ENCODE peak calls at places on chromosomes 12 and 14, in eight cellular contexts. One of them, this sample, is unnamed.

GRCh38 chr12:22653790-22654189 is 28.8 kb downstream of the ETNK1 start:
- DNase-seq in PC-3: peak
- DNase-seq in esophagus squamous epithelium: no peak
- DNase-seq in pancreas: no peak
- DNase-seq in neuronal stem cell: no peak
- DNase-seq in IMR-90: no peak
- DNase-seq in heart right ventricle: no peak
- DNase-seq in substantia nigra: no peak
- DNase-seq in this sample: no peak

GRCh38 chr14:32724864-32725550 is 213.7 kb upstream of the NPAS3 start:
- DNase-seq in neuronal stem cell: no peak
- DNase-seq in IMR-90: peak
- DNase-seq in esophagus squamous epithelium: no peak
- DNase-seq in pancreas: no peak
- DNase-seq in PC-3: peak
- DNase-seq in substantia nigra: no peak
- DNase-seq in heart right ventricle: no peak
- DNase-seq in this sample: no peak

GRCh38 chr14:50031534-50032313 is 84.6 kb downstream of the VCPKMT start:
- DNase-seq in substantia nigra: no peak
- DNase-seq in pancreas: no peak
- DNase-seq in neuronal stem cell: no peak
- DNase-seq in esophagus squamous epithelium: no peak
- DNase-seq in IMR-90: peak
- DNase-seq in PC-3: no peak
- DNase-seq in heart right ventricle: no peak
- DNase-seq in this sample: no peak

GRCh38 chr12:117832459-117833457 is 136.0 kb downstream of the KSR2 start:
- DNase-seq in substantia nigra: no peak
- DNase-seq in neuronal stem cell: no peak
- DNase-seq in pancreas: no peak
- DNase-seq in IMR-90: peak
- DNase-seq in heart right ventricle: no peak
- DNase-seq in PC-3: peak
- DNase-seq in esophagus squamous epithelium: no peak
- DNase-seq in this sample: no peak

GRCh38 chr12:128914908-128915563 is 61.8 kb downstream of the GLT1D1 start:
- DNase-seq in IMR-90: no peak
- DNase-seq in heart right ventricle: no peak
- DNase-seq in pancreas: no peak
- DNase-seq in esophagus squamous epithelium: no peak
- DNase-seq in PC-3: no peak
- DNase-seq in substantia nigra: no peak
- DNase-seq in neuronal stem cell: no peak
- DNase-seq in this sample: no peak

GRCh38 chr12:12722351-12723146 is 5.4 kb downstream of the CDKN1B start:
- DNase-seq in IMR-90: peak
- DNase-seq in PC-3: peak
- DNase-seq in esophagus squamous epithelium: no peak
- DNase-seq in pancreas: no peak
- DNase-seq in heart right ventricle: no peak
- DNase-seq in neuronal stem cell: no peak
- DNase-seq in substantia nigra: no peak
- DNase-seq in this sample: no peak

GRCh38 chr12:39490500-39491276 is 47.8 kb upstream of the KIF21A start:
- DNase-seq in heart right ventricle: no peak
- DNase-seq in pancreas: no peak
- DNase-seq in PC-3: peak
- DNase-seq in substantia nigra: no peak
- DNase-seq in esophagus squamous epithelium: no peak
- DNase-seq in neuronal stem cell: no peak
- DNase-seq in IMR-90: no peak
- DNase-seq in this sample: peak

GRCh38 chr14:51576899-51577298 is 74.8 kb upstream of the FRMD6 start:
- DNase-seq in neuronal stem cell: no peak
- DNase-seq in esophagus squamous epithelium: no peak
- DNase-seq in pancreas: no peak
- DNase-seq in heart right ventricle: no peak
- DNase-seq in PC-3: no peak
- DNase-seq in IMR-90: peak
- DNase-seq in substantia nigra: no peak
- DNase-seq in this sample: peak

GRCh38 chr12:2550470-2551090 is 244.2 kb upstream of the FKBP4 start:
- DNase-seq in neuronal stem cell: no peak
- DNase-seq in PC-3: peak
- DNase-seq in heart right ventricle: no peak
- DNase-seq in pancreas: no peak
- DNase-seq in esophagus squamous epithelium: no peak
- DNase-seq in substantia nigra: no peak
- DNase-seq in IMR-90: no peak
- DNase-seq in this sample: peak

GRCh38 chr12:103114296-103115055 is 157.0 kb downstream of the ASCL1 start:
- DNase-seq in PC-3: no peak
- DNase-seq in pancreas: no peak
- DNase-seq in IMR-90: no peak
- DNase-seq in neuronal stem cell: no peak
- DNase-seq in heart right ventricle: no peak
- DNase-seq in substantia nigra: no peak
- DNase-seq in esophagus squamous epithelium: no peak
- DNase-seq in this sample: peak

GRCh38 chr14:95434161-95434560 is 82.3 kb downstream of the SYNE3 start:
- DNase-seq in neuronal stem cell: no peak
- DNase-seq in esophagus squamous epithelium: no peak
- DNase-seq in heart right ventricle: no peak
- DNase-seq in IMR-90: no peak
- DNase-seq in substantia nigra: no peak
- DNase-seq in PC-3: no peak
- DNase-seq in pancreas: peak
- DNase-seq in this sample: no peak

GRCh38 chr12:91109148-91109564 is 2.1 kb downstream of the LUM start:
- DNase-seq in heart right ventricle: peak
- DNase-seq in pancreas: peak
- DNase-seq in substantia nigra: no peak
- DNase-seq in esophagus squamous epithelium: no peak
- DNase-seq in IMR-90: peak
- DNase-seq in neuronal stem cell: peak
- DNase-seq in PC-3: peak
- DNase-seq in this sample: no peak

GRCh38 chr12:122238861-122239260 is 13.0 kb upstream of the DIABLO start:
- DNase-seq in substantia nigra: no peak
- DNase-seq in IMR-90: no peak
- DNase-seq in esophagus squamous epithelium: no peak
- DNase-seq in pancreas: no peak
- DNase-seq in heart right ventricle: no peak
- DNase-seq in PC-3: no peak
- DNase-seq in neuronal stem cell: no peak
- DNase-seq in this sample: peak

GRCh38 chr12:131528144-131528543 is 182.7 kb upstream of the SFSWAP start:
- DNase-seq in PC-3: no peak
- DNase-seq in IMR-90: no peak
- DNase-seq in esophagus squamous epithelium: no peak
- DNase-seq in heart right ventricle: no peak
- DNase-seq in neuronal stem cell: no peak
- DNase-seq in substantia nigra: no peak
- DNase-seq in pancreas: no peak
- DNase-seq in this sample: no peak

GRCh38 chr12:48998497-48999353 is 450 bp downstream of the DDN start:
- DNase-seq in heart right ventricle: peak
- DNase-seq in esophagus squamous epithelium: no peak
- DNase-seq in IMR-90: peak
- DNase-seq in pancreas: peak
- DNase-seq in PC-3: peak
- DNase-seq in substantia nigra: no peak
- DNase-seq in neuronal stem cell: no peak
- DNase-seq in this sample: no peak

GRCh38 chr14:61104358-61104757 is 123.3 kb downstream of the SLC38A6 start:
- DNase-seq in IMR-90: no peak
- DNase-seq in heart right ventricle: no peak
- DNase-seq in substantia nigra: no peak
- DNase-seq in PC-3: no peak
- DNase-seq in pancreas: no peak
- DNase-seq in neuronal stem cell: no peak
- DNase-seq in esophagus squamous epithelium: no peak
- DNase-seq in this sample: no peak

DNA sequence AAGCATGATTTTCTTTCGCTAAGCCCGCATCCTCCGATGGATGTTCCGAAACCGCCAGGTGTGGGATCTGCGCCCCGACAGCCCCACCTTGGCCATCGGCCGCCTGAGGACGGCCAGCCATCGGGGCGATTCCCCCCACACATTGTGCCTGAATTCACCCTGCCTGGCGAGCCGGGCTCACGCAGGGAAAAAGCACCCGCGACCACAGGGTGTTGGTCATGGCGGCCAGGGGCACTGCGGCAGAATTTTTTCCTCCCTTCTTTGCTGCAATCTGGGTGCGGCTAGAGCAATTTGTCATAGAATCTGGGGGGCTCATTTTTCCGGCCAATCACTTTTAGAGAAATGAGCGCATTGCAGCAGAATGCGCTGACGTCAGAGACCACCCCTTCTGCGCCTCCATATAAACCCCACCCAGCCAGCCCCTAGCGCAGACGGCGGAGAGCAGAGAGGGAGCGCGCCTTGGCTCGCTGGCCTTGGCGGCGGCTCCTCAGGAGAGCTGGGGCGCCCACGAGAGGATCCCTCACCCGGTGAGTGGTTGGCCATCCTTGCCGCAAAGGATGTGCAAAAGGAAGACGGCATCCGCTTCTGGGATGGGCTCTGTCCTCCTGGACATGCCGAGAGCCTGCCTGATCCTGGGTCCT is at the start of gene MEG3:
- DNase-seq in substantia nigra: no peak
- DNase-seq in heart right ventricle: peak
- DNase-seq in PC-3: no peak
- DNase-seq in neuronal stem cell: no peak
- DNase-seq in pancreas: peak
- DNase-seq in esophagus squamous epithelium: no peak
- DNase-seq in IMR-90: peak
- DNase-seq in this sample: no peak
- H3K27ac ChIP-seq in substantia nigra: no peak
- H3K27ac ChIP-seq in heart right ventricle: no peak
- H3K27ac ChIP-seq in PC-3: no peak
- H3K27ac ChIP-seq in neuronal stem cell: peak
- H3K27ac ChIP-seq in pancreas: peak
- H3K27ac ChIP-seq in esophagus squamous epithelium: no peak
- H3K27ac ChIP-seq in IMR-90: peak
- H3K27ac ChIP-seq in this sample: no peak

GRCh38 chr12:92502417-92503028 is 200.3 kb upstream of the PLEKHG7 start:
- DNase-seq in neuronal stem cell: no peak
- DNase-seq in heart right ventricle: no peak
- DNase-seq in pancreas: no peak
- DNase-seq in esophagus squamous epithelium: no peak
- DNase-seq in IMR-90: no peak
- DNase-seq in PC-3: peak
- DNase-seq in substantia nigra: no peak
- DNase-seq in this sample: no peak
- H3K27ac ChIP-seq in neuronal stem cell: no peak
- H3K27ac ChIP-seq in heart right ventricle: peak
- H3K27ac ChIP-seq in pancreas: peak
- H3K27ac ChIP-seq in esophagus squamous epithelium: no peak
- H3K27ac ChIP-seq in IMR-90: no peak
- H3K27ac ChIP-seq in PC-3: no peak
- H3K27ac ChIP-seq in substantia nigra: no peak
- H3K27ac ChIP-seq in this sample: no peak

GRCh38 chr12:32108829-32109228 is 2.2 kb downstream of the BICD1 start:
- DNase-seq in heart right ventricle: no peak
- DNase-seq in pancreas: no peak
- DNase-seq in substantia nigra: no peak
- DNase-seq in esophagus squamous epithelium: no peak
- DNase-seq in IMR-90: no peak
- DNase-seq in PC-3: no peak
- DNase-seq in neuronal stem cell: no peak
- DNase-seq in this sample: no peak
- H3K27ac ChIP-seq in heart right ventricle: no peak
- H3K27ac ChIP-seq in pancreas: no peak
- H3K27ac ChIP-seq in substantia nigra: no peak
- H3K27ac ChIP-seq in esophagus squamous epithelium: no peak
- H3K27ac ChIP-seq in IMR-90: no peak
- H3K27ac ChIP-seq in PC-3: no peak
- H3K27ac ChIP-seq in neuronal stem cell: no peak
- H3K27ac ChIP-seq in this sample: peak

DNA sequence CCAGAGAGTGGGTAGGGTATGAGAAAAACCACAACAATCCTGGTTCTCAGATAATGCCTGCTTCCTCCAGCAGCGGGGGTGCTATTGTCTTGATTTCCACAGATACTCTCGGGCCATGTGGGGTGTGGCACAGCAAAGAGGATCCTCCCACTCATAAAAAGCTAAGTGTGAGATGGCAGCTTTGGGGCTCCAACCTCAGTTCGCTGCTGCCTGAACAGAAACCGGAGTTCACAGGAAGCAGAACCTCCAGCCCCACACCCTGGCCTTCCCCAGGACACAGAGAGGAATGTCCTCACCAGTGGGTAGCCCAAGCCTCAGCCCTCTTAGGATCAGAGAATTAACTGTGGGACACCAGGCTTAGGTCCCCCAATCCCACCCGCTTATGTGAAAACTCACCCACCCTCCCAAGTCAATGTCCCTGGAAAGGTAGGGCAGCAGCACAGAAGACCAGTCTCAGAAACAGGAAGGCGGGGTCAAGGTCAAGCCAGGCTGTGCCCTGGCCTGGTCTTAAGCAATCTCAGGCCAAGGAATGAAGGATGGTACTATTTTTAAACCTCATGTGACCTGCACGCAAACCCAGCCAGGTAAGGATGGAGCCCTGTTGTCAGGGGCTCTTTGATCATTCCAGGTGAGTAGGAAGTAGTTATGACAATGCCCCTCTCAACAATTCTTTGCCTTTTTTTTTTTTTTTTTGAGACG is 9.0 kb downstream of the KCTD10 start:
- DNase-seq in substantia nigra: no peak
- DNase-seq in neuronal stem cell: no peak
- DNase-seq in heart right ventricle: no peak
- DNase-seq in PC-3: no peak
- DNase-seq in IMR-90: no peak
- DNase-seq in esophagus squamous epithelium: no peak
- DNase-seq in pancreas: no peak
- DNase-seq in this sample: no peak
- H3K27ac ChIP-seq in substantia nigra: no peak
- H3K27ac ChIP-seq in neuronal stem cell: no peak
- H3K27ac ChIP-seq in heart right ventricle: peak
- H3K27ac ChIP-seq in PC-3: no peak
- H3K27ac ChIP-seq in IMR-90: no peak
- H3K27ac ChIP-seq in esophagus squamous epithelium: peak
- H3K27ac ChIP-seq in pancreas: no peak
- H3K27ac ChIP-seq in this sample: no peak

This sample was measured in epithelial cell of prostate.